ENCODE peak calls at places on chromosome 3, in four cellular contexts. Z is H9, V is IMR-90, U is H1. D is an unnamed sample.

GRCh38 chr3:249587-250262 is 53.2 kb downstream of the CHL1 start:
- DNase-seq in Z (no peak), V (no peak), U (no peak), D (no peak)

GRCh38 chr3:192422321-192422997 is 304.9 kb downstream of the FGF12 start:
- DNase-seq in Z (no peak), V (no peak), U (no peak), D (no peak)

GRCh38 chr3:192194081-192194480 is 533.3 kb downstream of the FGF12 start:
- DNase-seq in Z (no peak), V (no peak), U (no peak), D (no peak)

GRCh38 chr3:71870966-71871512 is 86.1 kb upstream of the PROK2 start:
- DNase-seq in Z (no peak), V (no peak), U (no peak), D (no peak)

GRCh38 chr3:11671648-11672100 is 28.0 kb upstream of the VGLL4 start:
- DNase-seq in Z (no peak), V (peak), U (peak), D (no peak)

GRCh38 chr3:163916596-163917560 is 1161.4 kb downstream of the SI start:
- DNase-seq in Z (no peak), V (no peak), U (no peak), D (peak)

GRCh38 chr3:38649500-38650247 is at the start of gene SCN5A:
- DNase-seq in Z (peak), V (no peak), U (peak), D (peak)

GRCh38 chr3:182793663-182794454 is 555 bp downstream of the ATP11B start:
- DNase-seq in Z (peak), V (peak), U (peak), D (peak)

GRCh38 chr3:10459954-10460754 is 45.2 kb downstream of the ATP2B2 start:
- DNase-seq in Z (peak), V (peak), U (peak), D (peak)

GRCh38 chr3:51953445-51953844 is 1.7 kb upstream of the GPR62 start:
- DNase-seq in Z (no peak), V (peak), U (no peak), D (no peak)

GRCh38 chr3:151878445-151878844 is 5.0 kb downstream of the SUCNR1 start:
- DNase-seq in Z (no peak), V (no peak), U (no peak), D (no peak)

GRCh38 chr3:141052570-141053069 is 1.5 kb downstream of the SPSB4 start:
- DNase-seq in Z (peak), V (no peak), U (peak), D (peak)

GRCh38 chr3:39065197-39065596 is 13.4 kb downstream of the WDR48 start:
- DNase-seq in Z (peak), V (peak), U (no peak), D (peak)

GRCh38 chr3:60675424-60675823 is 575.8 kb downstream of the FHIT start:
- DNase-seq in Z (no peak), V (no peak), U (no peak), D (no peak)

GRCh38 chr3:51975857-51976549 is 1.1 kb downstream of the ABHD14A start:
- DNase-seq in Z (peak), V (peak), U (peak), D (peak)

GRCh38 chr3:72164635-72164978 is 379.7 kb upstream of the PROK2 start:
- DNase-seq in Z (no peak), V (no peak), U (no peak), D (no peak)

GRCh38 chr3:89353465-89353864 is 246.0 kb downstream of the EPHA3 start:
- DNase-seq in Z (no peak), V (no peak), U (no peak), D (no peak)

GRCh38 chr3:100759162-100759561 is 49.9 kb downstream of the TFG start:
- DNase-seq in Z (no peak), V (no peak), U (no peak), D (no peak)

GRCh38 chr3:181418249-181418648 is 293.5 kb upstream of the SOX2 start:
- DNase-seq in Z (no peak), V (no peak), U (no peak), D (no peak)

GRCh38 chr3:154193174-154193573 is 72.0 kb downstream of the ARHGEF26 start:
- DNase-seq in Z (no peak), V (peak), U (no peak), D (no peak)

GRCh38 chr3:43181202-43181910 is 75.5 kb upstream of the POMGNT2 start:
- DNase-seq in Z (no peak), V (no peak), U (no peak), D (no peak)

GRCh38 chr3:23872330-23872729 is 44.5 kb downstream of the NKIRAS1 start:
- DNase-seq in Z (no peak), V (no peak), U (no peak), D (no peak)

GRCh38 chr3:174859109-174859735 is at the start of gene NAALADL2:
- DNase-seq in Z (no peak), V (no peak), U (no peak), D (peak)

GRCh38 chr3:46193436-46193835 is 14.7 kb downstream of the CCR1 start:
- DNase-seq in Z (no peak), V (no peak), U (no peak), D (no peak)

GRCh38 chr3:142028174-142028833 is 121.0 kb downstream of the TFDP2 start:
- DNase-seq in Z (no peak), V (peak), U (no peak), D (peak)

GRCh38 chr3:81823882-81824395 is 62.5 kb upstream of the GBE1 start:
- DNase-seq in Z (no peak), V (no peak), U (no peak), D (no peak)

GRCh38 chr3:7876741-7877297 is 624.8 kb upstream of the LMCD1 start:
- DNase-seq in Z (no peak), V (no peak), U (no peak), D (peak)

DNA sequence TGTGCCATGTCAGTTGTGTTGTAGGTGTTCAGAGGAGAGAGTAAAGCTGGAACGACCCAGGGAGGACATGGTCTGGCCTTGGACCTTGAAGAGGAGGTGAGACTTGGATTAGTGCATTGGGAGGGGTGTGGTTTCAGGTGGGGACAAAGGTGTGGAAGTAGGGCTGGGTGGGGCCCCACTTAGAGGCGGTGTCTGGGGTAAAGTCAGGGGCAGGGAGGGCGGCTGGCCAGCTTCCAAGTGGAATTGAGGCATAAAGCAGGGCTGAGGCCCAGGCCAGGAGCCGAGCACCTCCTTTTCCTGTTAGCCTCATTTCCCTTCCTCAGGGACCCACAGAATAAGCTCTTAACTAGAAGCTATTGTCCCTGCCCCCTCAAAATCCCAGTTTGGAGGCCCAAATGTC is 36.2 kb upstream of the FLNB start:
- DNase-seq in Z (no peak), V (no peak), U (no peak), D (no peak)
- H2AK5ac ChIP-seq in Z (no peak), V (peak), U (no peak), D (no peak)

GRCh38 chr3:30733681-30734080 is 127.3 kb downstream of the TGFBR2 start:
- DNase-seq in Z (no peak), V (no peak), U (no peak), D (no peak)
- H3K4me2 ChIP-seq in Z (no peak), V (no peak), U (no peak), D (no peak)

GRCh38 chr3:189758186-189758585 is 127.0 kb downstream of the TP63 start:
- DNase-seq in Z (no peak), V (no peak), U (no peak), D (no peak)
- H4K5ac ChIP-seq in Z (no peak), V (no peak), U (no peak), D (no peak)

DNA sequence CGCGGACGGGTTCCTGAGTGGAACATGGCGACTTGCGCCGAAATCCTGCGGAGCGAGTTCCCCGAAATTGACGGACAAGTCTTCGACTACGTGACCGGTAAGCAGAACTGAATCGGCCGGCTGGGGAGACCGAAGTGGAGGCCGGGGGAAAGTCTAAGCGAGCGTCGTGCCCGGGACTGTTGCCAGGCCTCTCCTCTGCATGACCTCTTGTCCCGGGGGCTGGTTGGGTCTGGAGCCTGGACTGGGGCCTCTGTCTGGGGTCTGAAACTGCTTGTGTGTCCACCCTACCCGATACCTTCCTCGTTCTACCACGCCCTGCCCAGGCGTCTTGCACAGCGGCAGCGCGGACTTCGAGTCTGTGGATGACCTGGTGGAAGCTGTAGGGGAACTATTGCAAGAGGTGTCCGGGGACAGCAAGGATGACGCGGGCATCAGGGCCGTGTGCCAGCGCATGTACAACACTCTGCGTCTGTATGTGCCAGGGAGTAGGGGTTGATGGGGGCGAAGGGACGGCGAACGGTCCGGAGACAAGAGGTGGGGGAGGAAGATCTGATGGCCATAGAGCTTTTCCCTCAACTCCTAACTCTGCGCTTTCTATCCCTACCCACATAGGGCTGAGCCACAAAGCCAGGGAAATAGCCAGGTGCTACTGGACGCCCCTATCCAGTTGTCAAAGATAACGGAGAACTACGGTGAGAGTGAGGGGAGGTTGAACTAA is at the start of gene ABCF3:
- DNase-seq in Z (no peak), V (peak), U (no peak), D (no peak)
- H2AK5ac ChIP-seq in Z (no peak), V (peak), U (no peak), D (peak)